ENCODE peak calls at places on chromosome 3, in four cellular contexts. O, R, Z and M are unnamed samples.
A peak's percentile ranks its signal among the peaks of the same experiment; 100 is the strongest.

GRCh38 chr3:197367081-197367780 is 68.8 kb upstream of the DLG1 start:
- DNase-seq in O (peak; percentile 43), R (no peak), Z (no peak), M (peak; percentile 82)

GRCh38 chr3:29525254-29525881 is 244.5 kb downstream of the RBMS3 start:
- DNase-seq in O (no peak), R (no peak), Z (no peak), M (peak; percentile 18)

GRCh38 chr3:101010316-101010715 is 17.1 kb upstream of the ABI3BP start:
- DNase-seq in O (no peak), R (no peak), Z (no peak), M (peak; percentile 60)

GRCh38 chr3:15042936-15043335 is 22.2 kb downstream of the MRPS25 start:
- DNase-seq in O (no peak), R (no peak), Z (no peak), M (peak; percentile 28)

GRCh38 chr3:182258538-182259177 is 534.6 kb upstream of the ATP11B start:
- DNase-seq in O (peak; percentile 54), R (no peak), Z (no peak), M (no peak)

GRCh38 chr3:108486910-108487309 is 23.5 kb downstream of the MYH15 start:
- DNase-seq in O (no peak), R (no peak), Z (no peak), M (peak; percentile 71)

GRCh38 chr3:25603703-25604102 is 61.0 kb downstream of the TOP2B start:
- DNase-seq in O (no peak), R (no peak), Z (no peak), M (no peak)

GRCh38 chr3:188749010-188749617 is 422.7 kb upstream of the TPRG1 start:
- DNase-seq in O (peak; percentile 77), R (peak; percentile 49), Z (no peak), M (no peak)

GRCh38 chr3:177282028-177282655 is 84.9 kb upstream of the TBL1XR1 start:
- DNase-seq in O (no peak), R (no peak), Z (no peak), M (no peak)

GRCh38 chr3:123640311-123641083 is 55.6 kb upstream of the HACD2 start:
- DNase-seq in O (no peak), R (no peak), Z (no peak), M (no peak)

GRCh38 chr3:101720851-101721649 is 3.4 kb upstream of the CEP97 start:
- DNase-seq in O (no peak), R (no peak), Z (no peak), M (peak; percentile 33)

GRCh38 chr3:171838218-171838720 is 4.9 kb upstream of the TMEM212 start:
- DNase-seq in O (peak; percentile 16), R (no peak), Z (no peak), M (peak; percentile 78)

GRCh38 chr3:46711770-46712169 is 5.9 kb downstream of the PRSS50 start:
- DNase-seq in O (no peak), R (no peak), Z (no peak), M (no peak)

GRCh38 chr3:111667621-111668239 is 72.6 kb upstream of the ZBED2 start:
- DNase-seq in O (no peak), R (no peak), Z (no peak), M (peak; percentile 69)

GRCh38 chr3:172760406-172760805 is 9.9 kb downstream of the ECT2 start:
- DNase-seq in O (no peak), R (no peak), Z (no peak), M (peak; percentile 66)

GRCh38 chr3:140455476-140455875 is 222.4 kb upstream of the TRIM42 start:
- DNase-seq in O (no peak), R (no peak), Z (no peak), M (no peak)

GRCh38 chr3:155083313-155083905 is 3.3 kb downstream of the MME start:
- DNase-seq in O (no peak), R (no peak), Z (no peak), M (peak; percentile 20)

GRCh38 chr3:126081618-126082333 is 2.1 kb downstream of the SLC41A3 start:
- DNase-seq in O (peak; percentile 18), R (no peak), Z (no peak), M (peak; percentile 43)

GRCh38 chr3:102443021-102443420 is 8.2 kb downstream of the ZPLD1 start:
- DNase-seq in O (no peak), R (no peak), Z (no peak), M (peak; percentile 19)

GRCh38 chr3:186938716-186939115 is 8.4 kb downstream of the ST6GAL1 start:
- DNase-seq in O (no peak), R (no peak), Z (no peak), M (peak; percentile 75)

GRCh38 chr3:99902091-99902490 is 84.4 kb downstream of the CMSS1 start:
- DNase-seq in O (no peak), R (no peak), Z (no peak), M (peak; percentile 43)

GRCh38 chr3:45884368-45885201 is 1.8 kb upstream of the CCR9 start:
- DNase-seq in O (no peak), R (no peak), Z (no peak), M (no peak)

GRCh38 chr3:50479523-50479922 is 23.9 kb downstream of the CACNA2D2 start:
- DNase-seq in O (no peak), R (no peak), Z (no peak), M (no peak)

GRCh38 chr3:55486857-55487375 is at the start of gene WNT5A:
- DNase-seq in O (peak; percentile 91), R (peak; percentile 77), Z (no peak), M (no peak)

GRCh38 chr3:42663581-42664442 is 10.3 kb downstream of the ZBTB47 start:
- DNase-seq in O (no peak), R (peak; percentile 33), Z (no peak), M (no peak)

GRCh38 chr3:139318431-139318816 is 25.4 kb upstream of the MRPS22 start:
- DNase-seq in O (no peak), R (no peak), Z (no peak), M (no peak)

GRCh38 chr3:108548304-108548703 is 37.9 kb upstream of the MYH15 start:
- DNase-seq in O (no peak), R (no peak), Z (no peak), M (peak; percentile 15)

GRCh38 chr3:25428003-25428861 is at the start of gene RARB:
- DNase-seq in O (peak; percentile 89), R (peak; percentile 61), Z (peak; percentile 39), M (peak; percentile 81)

GRCh38 chr3:30656624-30657141 is 50.3 kb downstream of the TGFBR2 start:
- DNase-seq in O (no peak), R (no peak), Z (no peak), M (no peak)

GRCh38 chr3:179410317-179410716 is 41.0 kb downstream of the GNB4 start:
- DNase-seq in O (peak; percentile 69), R (no peak), Z (no peak), M (peak; percentile 37)

GRCh38 chr3:27758083-27758482 is 36.0 kb upstream of the EOMES start:
- DNase-seq in O (peak; percentile 55), R (no peak), Z (no peak), M (peak; percentile 71)

GRCh38 chr3:30640856-30641255 is 34.5 kb downstream of the TGFBR2 start:
- DNase-seq in O (no peak), R (no peak), Z (no peak), M (no peak)

GRCh38 chr3:85304360-85304964 is 345.7 kb downstream of the CADM2 start:
- DNase-seq in O (peak; percentile 7), R (no peak), Z (no peak), M (no peak)

GRCh38 chr3:64321747-64322146 is 96.5 kb upstream of the PRICKLE2 start:
- DNase-seq in O (peak; percentile 91), R (peak; percentile 33), Z (no peak), M (peak; percentile 85)

GRCh38 chr3:16484216-16484615 is 29.3 kb downstream of the RFTN1 start:
- DNase-seq in O (no peak), R (no peak), Z (no peak), M (peak; percentile 99)

GRCh38 chr3:31562525-31562924 is 29.8 kb downstream of the STT3B start:
- DNase-seq in O (peak; percentile 90), R (peak; percentile 88), Z (peak; percentile 43), M (no peak)

GRCh38 chr3:38579146-38579545 is 70.3 kb downstream of the SCN5A start:
- DNase-seq in O (peak; percentile 71), R (peak; percentile 72), Z (no peak), M (no peak)

GRCh38 chr3:124413393-124413792 is 316.9 kb upstream of the UMPS start:
- DNase-seq in O (no peak), R (no peak), Z (no peak), M (no peak)

GRCh38 chr3:126294211-126294801 is 62.9 kb downstream of the KLF15 start:
- DNase-seq in O (no peak), R (peak; percentile 7), Z (no peak), M (no peak)

GRCh38 chr3:131216340-131216739 is 165.2 kb upstream of the NUDT16 start:
- DNase-seq in O (no peak), R (no peak), Z (no peak), M (no peak)
- H3K4ac ChIP-seq in O (no peak overlapping the region), R (no peak overlapping the region), Z (no peak overlapping the region), M (no peak overlapping the region)

DNA sequence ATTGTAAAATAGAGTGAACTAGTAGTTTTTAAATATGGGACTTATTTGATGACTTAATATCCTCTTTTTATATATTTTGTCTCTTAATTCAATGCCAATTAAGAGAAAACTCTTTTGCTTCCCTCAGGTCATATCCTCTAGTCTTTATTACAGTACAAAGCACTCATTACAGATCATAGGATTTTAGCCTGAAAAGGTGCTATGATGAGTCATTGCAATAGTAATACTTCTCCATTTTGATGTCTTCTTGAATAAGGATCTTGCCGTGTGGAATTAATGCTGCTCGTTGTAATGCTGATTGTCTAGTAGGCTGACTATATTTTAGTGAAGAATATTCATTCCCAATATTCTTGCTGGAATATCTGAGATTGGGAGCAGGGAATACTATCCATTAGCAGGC is 612.2 kb upstream of the GOLIM4 start:
- DNase-seq in O (no peak), R (no peak), Z (no peak), M (no peak)
- H4K5ac ChIP-seq in O (no peak overlapping the region), R (no peak overlapping the region), Z (no peak overlapping the region), M (no peak overlapping the region)

DNA sequence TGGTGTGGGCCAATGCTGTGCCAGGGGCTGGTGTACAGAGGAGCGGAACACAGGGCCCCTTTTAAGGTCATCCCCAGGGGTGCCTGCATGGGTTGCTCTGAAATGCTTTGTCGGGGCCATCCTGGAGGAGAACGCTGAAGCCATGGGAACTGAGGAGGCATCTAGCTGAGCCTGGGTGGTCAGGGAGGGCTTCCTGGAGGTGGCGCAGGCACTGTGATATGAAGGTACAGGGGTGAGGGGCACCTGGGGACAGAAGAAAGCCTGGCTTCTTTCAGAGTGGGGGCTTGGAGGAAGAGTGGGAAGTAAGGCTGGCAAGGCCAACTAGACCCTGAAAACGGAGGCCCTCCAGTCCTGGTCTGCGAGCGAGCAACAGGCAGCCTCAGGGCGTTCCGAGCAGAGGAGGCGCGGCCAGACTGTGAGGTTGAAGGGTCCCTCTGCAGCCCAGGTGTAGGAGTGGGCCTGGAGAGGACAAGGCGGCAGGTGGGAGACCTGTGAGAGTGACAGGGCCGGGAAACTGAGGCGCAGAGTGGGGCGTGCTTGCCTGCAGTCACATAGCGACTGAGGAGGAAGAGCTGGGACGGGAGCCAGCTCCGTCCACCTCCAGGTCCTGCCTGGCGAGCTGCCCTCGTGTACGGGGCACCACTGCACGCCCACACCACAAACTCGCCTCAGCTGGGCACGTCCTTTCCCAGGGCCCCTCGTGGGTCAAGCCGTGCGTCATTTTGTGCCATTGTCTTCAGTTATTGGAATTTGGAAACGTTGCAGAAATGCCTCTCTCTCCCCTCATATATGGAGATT is 4.1 kb downstream of the FBLN2 start:
- DNase-seq in O (no peak), R (no peak), Z (no peak), M (no peak)
- H3K4ac ChIP-seq in O (no peak overlapping the region), R (no peak overlapping the region), Z (no peak overlapping the region), M (no peak overlapping the region)

GRCh38 chr3:98681486-98681885 is 81.7 kb upstream of the ST3GAL6 start:
- DNase-seq in O (no peak), R (no peak), Z (no peak), M (no peak)
- H4K5ac ChIP-seq in O (no peak overlapping the region), R (no peak overlapping the region), Z (no peak overlapping the region), M (no peak overlapping the region)